ENCODE peak calls at places on chromosomes 6 and 20, in nine cellular contexts. N, B, W, H, O, C, V, U and K are unnamed samples.

GRCh38 chr20:9415426-9415825 is 99.0 kb upstream of the LAMP5 start:
- DNase-seq in B (no peak), N (no peak), W (no peak), H (no peak), C (no peak), V (no peak), O (no peak), U (no peak), K (no peak)

GRCh38 chr20:34045294-34045693 is 51.6 kb downstream of the RALY start:
- DNase-seq in W (peak; percentile 33), O (no peak), U (peak; percentile 67), N (no peak), B (peak; percentile 46), V (peak; percentile 52), C (peak; percentile 46), H (no peak), K (no peak)

GRCh38 chr6:77620290-77620882 is 32.5 kb upstream of the MEI4 start:
- DNase-seq in H (no peak), U (no peak), N (peak; percentile 0), V (peak; percentile 45), B (no peak), W (no peak), O (no peak), C (peak; percentile 44), K (no peak)

GRCh38 chr6:42339991-42340401 is 111.7 kb downstream of the TRERF1 start:
- DNase-seq in V (no peak), B (no peak), H (no peak), U (no peak), W (no peak), C (no peak), N (no peak), O (no peak), K (no peak)

GRCh38 chr6:33869826-33870423 is 66.1 kb upstream of the MLN start:
- DNase-seq in U (no peak), V (no peak), O (peak; percentile 52), B (no peak), W (no peak), H (no peak), C (no peak), N (no peak), K (no peak)

GRCh38 chr6:170043150-170043819 is 247.6 kb downstream of the DLL1 start:
- DNase-seq in H (no peak), W (no peak), V (no peak), C (no peak), U (no peak), N (no peak), O (peak; percentile 45), B (no peak), K (no peak)

GRCh38 chr6:152634773-152635172 is 2.4 kb downstream of the SYNE1 start:
- DNase-seq in N (no peak), V (peak; percentile 23), B (no peak), U (no peak), W (no peak), C (no peak), H (no peak), O (peak; percentile 80), K (no peak)

GRCh38 chr6:79373880-79374279 is 139.4 kb upstream of the HMGN3 start:
- DNase-seq in W (no peak), N (no peak), O (no peak), H (no peak), C (no peak), B (no peak), U (no peak), V (no peak), K (no peak)

GRCh38 chr20:64146936-64147451 is 17.3 kb upstream of the MYT1 start:
- DNase-seq in C (no peak), H (no peak), N (no peak), V (no peak), W (no peak), U (no peak), O (peak; percentile 44), B (no peak), K (peak; percentile 74)

GRCh38 chr6:167496707-167497106 is 171.8 kb downstream of the TTLL2 start:
- DNase-seq in N (no peak), C (no peak), V (no peak), U (no peak), B (no peak), H (no peak), O (no peak), W (no peak), K (no peak)

DNA sequence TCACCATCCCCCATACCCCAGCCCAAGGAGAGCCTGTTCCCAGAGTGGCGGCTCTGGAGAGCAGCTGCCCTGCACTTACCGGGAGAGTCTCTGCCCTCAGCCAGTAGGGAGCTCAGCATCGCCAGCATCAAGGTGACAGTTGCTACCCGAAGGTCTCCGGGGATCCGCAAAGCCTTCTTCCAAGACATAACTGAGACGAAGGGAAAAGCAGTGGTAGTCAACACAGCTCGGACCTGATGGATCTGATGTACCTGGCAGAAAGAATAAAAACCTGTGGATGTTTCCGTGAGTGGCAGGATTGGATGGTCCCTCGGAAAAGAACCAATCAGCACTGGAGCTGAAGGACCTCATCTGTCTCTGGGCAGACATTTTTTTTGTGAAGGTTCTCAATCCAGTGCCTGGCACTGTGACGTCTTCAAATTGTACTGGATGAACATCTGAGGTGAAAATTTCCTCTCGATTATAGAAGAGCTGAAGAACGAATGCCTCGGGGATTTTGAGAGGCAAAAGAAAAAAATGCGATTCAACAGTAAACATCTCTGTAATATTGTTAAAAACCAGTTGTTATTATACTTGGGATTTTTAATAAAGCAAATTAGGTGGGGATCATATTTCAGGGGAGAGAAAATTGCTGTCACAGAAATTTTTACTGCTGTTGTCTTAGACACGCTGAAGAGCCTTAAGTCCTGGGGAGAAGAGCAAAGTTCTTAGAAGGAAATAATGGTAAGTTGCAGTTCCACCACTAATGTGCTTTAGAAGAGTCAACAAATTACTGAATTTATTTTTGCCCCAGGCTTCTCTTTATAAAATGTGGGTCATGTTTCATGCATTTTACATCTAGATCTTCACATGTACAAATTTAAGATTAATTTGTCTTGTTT is at the start of gene HLA-DQB1:
- DNase-seq in V (peak; percentile 32), B (no peak), H (no peak), U (peak; percentile 57), C (peak; percentile 26), N (peak; percentile 11), O (no peak), W (peak; percentile 14), K (no peak)
- TF ChIP-seq POLR2A in V (no peak), B (no peak), H (peak; percentile 27), U (no peak), C (no peak), N (no peak), O (no peak), W (no peak), K (no peak)

DNA sequence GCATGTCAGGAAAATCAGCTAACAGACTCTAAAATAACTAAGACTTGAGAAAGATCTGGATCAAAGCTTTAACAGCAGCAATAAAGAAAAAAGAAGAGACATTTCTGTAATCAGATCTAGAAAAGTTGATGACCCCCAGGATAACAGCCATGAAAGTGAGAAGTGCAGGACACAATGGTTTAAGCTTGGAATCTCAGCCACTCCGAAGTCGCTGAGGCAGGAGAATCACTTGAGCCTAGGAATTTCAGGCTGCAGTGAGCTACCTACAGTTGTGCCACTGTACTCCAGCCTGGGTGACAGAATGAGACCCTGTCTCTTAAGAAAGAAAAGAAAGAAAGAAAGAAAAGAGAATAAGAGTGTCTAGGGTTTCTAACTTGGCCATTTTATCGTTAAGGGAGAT is 544.1 kb downstream of the CD83 start:
- DNase-seq in B (no peak), C (no peak), H (no peak), O (no peak), V (no peak), N (no peak), U (no peak), W (no peak), K (no peak)
- H3K4me1 ChIP-seq in B (no peaks in the 10 kb centered on the region), C (no peaks in the 10 kb centered on the region), H (no peaks in the 10 kb centered on the region), O (peaks cover 70% of the 10 kb centered on the region), V (no peaks in the 10 kb centered on the region), N (peaks cover 4% of the 10 kb centered on the region), U (no peaks in the 10 kb centered on the region), W (no peaks in the 10 kb centered on the region), K (no peaks in the 10 kb centered on the region)

GRCh38 chr6:112360498-112360897 is 13.4 kb downstream of the RFPL4B start:
- DNase-seq in H (no peak), O (no peak), C (no peak), U (no peak), W (no peak), N (no peak), V (no peak), B (no peak), K (no peak)

GRCh38 chr6:112366695-112367546 is 19.8 kb downstream of the RFPL4B start:
- DNase-seq in O (peak; percentile 72), V (no peak), C (peak; percentile 21), W (no peak), B (no peak), U (no peak), N (no peak), H (no peak), K (no peak)

GRCh38 chr6:112365952-112366351 is 18.8 kb downstream of the RFPL4B start:
- DNase-seq in O (no peak), H (no peak), U (no peak), V (no peak), N (no peak), C (no peak), B (no peak), W (no peak), K (no peak)

GRCh38 chr6:112362027-112362795 is 15.1 kb downstream of the RFPL4B start:
- DNase-seq in W (no peak), N (no peak), U (no peak), V (no peak), C (no peak), O (no peak), H (no peak), B (no peak), K (no peak)

GRCh38 chr6:112362827-112363565 is 15.9 kb downstream of the RFPL4B start:
- DNase-seq in B (no peak), V (no peak), W (no peak), C (no peak), U (no peak), H (no peak), O (no peak), N (no peak), K (no peak)
- TF ChIP-seq CTCF in B (no peak), V (no peak), W (no peak), C (no peak), U (no peak), H (no peak), O (no peak), N (no peak), K (no peak)

GRCh38 chr6:7730852-7731251 is 5.0 kb downstream of the BMP6 start:
- DNase-seq in V (no peak), U (no peak), B (no peak), H (no peak), C (no peak), O (no peak), N (peak; percentile 65), W (no peak), K (no peak)
- TF ChIP-seq POLR2A in V (no peak), U (no peak), B (no peak), H (no peak), C (no peak), O (no peak), N (no peak), W (no peak), K (no peak)

DNA sequence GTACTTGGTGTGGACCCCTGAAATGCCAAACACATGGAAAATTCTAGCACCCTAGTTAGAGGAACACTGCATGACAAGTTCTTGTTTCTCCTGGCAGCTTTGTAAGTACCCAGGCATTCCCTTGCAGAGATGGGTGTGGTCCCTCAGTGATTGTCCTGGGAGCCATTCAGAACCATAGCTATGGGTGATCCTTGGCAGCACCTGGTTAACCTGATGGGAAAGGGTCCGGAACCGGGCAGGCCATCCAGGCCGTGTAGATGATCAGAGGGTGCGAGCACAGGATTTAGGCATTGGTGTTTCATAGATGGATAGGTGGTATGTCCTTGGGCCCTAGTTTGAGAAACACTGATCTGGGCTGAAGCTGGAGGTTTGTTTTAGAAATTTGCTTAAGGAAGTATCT is 95.8 kb downstream of the RPP40 start:
- DNase-seq in C (no peak), H (peak; percentile 36), O (no peak), V (no peak), B (no peak), W (no peak), U (no peak), N (no peak), K (no peak)
- H3K4me1 ChIP-seq in C (peaks cover 22% of the 10 kb centered on the region), H (peaks cover 46% of the 10 kb centered on the region), O (peaks cover 34% of the 10 kb centered on the region), V (no peaks in the 10 kb centered on the region), B (peaks cover 3% of the 10 kb centered on the region), W (peaks cover 9% of the 10 kb centered on the region), U (no peaks in the 10 kb centered on the region), N (peaks cover 5% of the 10 kb centered on the region), K (peaks cover 16% of the 10 kb centered on the region)